ENCODE peak calls at places on chromosome 7, in nine cellular contexts. One of them, this sample, is unnamed.

GRCh38 chr7:108448777-108449576 is 7.3 kb downstream of the NRCAM start:
- DNase-seq in GM12865: no peak
- DNase-seq in nephron progenitor cell: no peak
- DNase-seq in body of pancreas: no peak
- DNase-seq in fibroblast of mammary gland: no peak
- DNase-seq in endothelial cell: no peak
- DNase-seq in fibroblast of the aortic adventitia: no peak
- DNase-seq in OCI-LY7: no peak
- DNase-seq in thoracic aorta: no peak
- DNase-seq in this sample: no peak

GRCh38 chr7:149724661-149725425 is 48.5 kb downstream of the ZNF467 start:
- DNase-seq in GM12865: no peak
- DNase-seq in nephron progenitor cell: no peak
- DNase-seq in body of pancreas: no peak
- DNase-seq in fibroblast of mammary gland: no peak
- DNase-seq in endothelial cell: no peak
- DNase-seq in fibroblast of the aortic adventitia: no peak
- DNase-seq in OCI-LY7: no peak
- DNase-seq in thoracic aorta: no peak
- DNase-seq in this sample: no peak

GRCh38 chr7:51451751-51452465 is 135.3 kb upstream of the COBL start:
- DNase-seq in GM12865: no peak
- DNase-seq in nephron progenitor cell: peak
- DNase-seq in body of pancreas: no peak
- DNase-seq in fibroblast of mammary gland: no peak
- DNase-seq in endothelial cell: peak
- DNase-seq in fibroblast of the aortic adventitia: no peak
- DNase-seq in OCI-LY7: no peak
- DNase-seq in thoracic aorta: no peak
- DNase-seq in this sample: no peak

GRCh38 chr7:54712777-54713176 is 46.2 kb downstream of the SEC61G start:
- DNase-seq in GM12865: no peak
- DNase-seq in nephron progenitor cell: no peak
- DNase-seq in body of pancreas: no peak
- DNase-seq in fibroblast of mammary gland: no peak
- DNase-seq in endothelial cell: no peak
- DNase-seq in fibroblast of the aortic adventitia: no peak
- DNase-seq in OCI-LY7: no peak
- DNase-seq in thoracic aorta: no peak
- DNase-seq in this sample: peak

GRCh38 chr7:105853931-105854419 is 22.4 kb downstream of the ATXN7L1 start:
- DNase-seq in GM12865: no peak
- DNase-seq in nephron progenitor cell: peak
- DNase-seq in body of pancreas: no peak
- DNase-seq in fibroblast of mammary gland: peak
- DNase-seq in endothelial cell: peak
- DNase-seq in fibroblast of the aortic adventitia: no peak
- DNase-seq in OCI-LY7: no peak
- DNase-seq in thoracic aorta: no peak
- DNase-seq in this sample: peak

GRCh38 chr7:81499262-81500116 is 270.4 kb downstream of the HGF start:
- DNase-seq in GM12865: peak
- DNase-seq in nephron progenitor cell: peak
- DNase-seq in body of pancreas: no peak
- DNase-seq in fibroblast of mammary gland: peak
- DNase-seq in endothelial cell: peak
- DNase-seq in fibroblast of the aortic adventitia: peak
- DNase-seq in OCI-LY7: peak
- DNase-seq in thoracic aorta: no peak
- DNase-seq in this sample: peak

GRCh38 chr7:97555845-97556431 is 175.9 kb upstream of the TAC1 start:
- DNase-seq in GM12865: no peak
- DNase-seq in nephron progenitor cell: no peak
- DNase-seq in body of pancreas: no peak
- DNase-seq in fibroblast of mammary gland: peak
- DNase-seq in endothelial cell: no peak
- DNase-seq in fibroblast of the aortic adventitia: no peak
- DNase-seq in OCI-LY7: no peak
- DNase-seq in thoracic aorta: no peak
- DNase-seq in this sample: no peak

GRCh38 chr7:54662701-54663100 is 96.3 kb downstream of the SEC61G start:
- DNase-seq in GM12865: no peak
- DNase-seq in nephron progenitor cell: no peak
- DNase-seq in body of pancreas: no peak
- DNase-seq in fibroblast of mammary gland: no peak
- DNase-seq in endothelial cell: no peak
- DNase-seq in fibroblast of the aortic adventitia: no peak
- DNase-seq in OCI-LY7: no peak
- DNase-seq in thoracic aorta: no peak
- DNase-seq in this sample: no peak

GRCh38 chr7:46035166-46035565 is 114.1 kb upstream of the IGFBP3 start:
- DNase-seq in GM12865: no peak
- DNase-seq in nephron progenitor cell: no peak
- DNase-seq in body of pancreas: no peak
- DNase-seq in fibroblast of mammary gland: no peak
- DNase-seq in endothelial cell: no peak
- DNase-seq in fibroblast of the aortic adventitia: no peak
- DNase-seq in OCI-LY7: no peak
- DNase-seq in thoracic aorta: no peak
- DNase-seq in this sample: no peak

GRCh38 chr7:106598663-106599342 is 62.2 kb downstream of the CCDC71L start:
- DNase-seq in GM12865: peak
- DNase-seq in nephron progenitor cell: peak
- DNase-seq in body of pancreas: peak
- DNase-seq in fibroblast of mammary gland: peak
- DNase-seq in endothelial cell: peak
- DNase-seq in fibroblast of the aortic adventitia: peak
- DNase-seq in OCI-LY7: peak
- DNase-seq in thoracic aorta: no peak
- DNase-seq in this sample: peak

GRCh38 chr7:94393251-94393758 is 1.4 kb upstream of the COL1A2 start:
- DNase-seq in GM12865: no peak
- DNase-seq in nephron progenitor cell: peak
- DNase-seq in body of pancreas: no peak
- DNase-seq in fibroblast of mammary gland: peak
- DNase-seq in endothelial cell: no peak
- DNase-seq in fibroblast of the aortic adventitia: peak
- DNase-seq in OCI-LY7: no peak
- DNase-seq in thoracic aorta: no peak
- DNase-seq in this sample: no peak

DNA sequence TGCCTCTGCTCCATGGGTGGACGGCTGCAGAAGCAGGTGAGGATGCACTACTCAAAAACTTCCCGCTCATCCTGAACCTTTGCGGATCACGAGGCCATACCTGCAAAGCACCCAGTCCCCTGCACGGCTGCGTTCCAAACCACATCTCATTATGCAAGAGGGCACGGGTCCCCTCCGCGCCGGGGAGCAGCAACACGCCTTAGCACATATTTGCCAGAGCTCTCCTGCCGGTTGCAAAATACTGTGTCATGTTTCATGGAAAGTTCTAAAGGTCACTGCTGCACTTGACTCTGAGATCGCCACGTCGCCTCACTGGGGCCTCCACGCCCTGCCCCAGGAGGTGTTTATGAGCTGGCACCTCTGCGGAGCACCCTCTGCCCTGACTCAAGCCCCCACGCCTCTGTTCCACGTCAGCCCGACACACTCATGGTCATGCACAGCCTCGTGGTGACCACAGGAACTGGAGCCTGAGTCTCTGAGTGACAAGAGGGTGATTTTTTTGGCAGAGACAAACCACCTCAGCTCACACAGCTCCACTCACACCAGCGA is 131.8 kb downstream of the PRKAG2 start:
- DNase-seq in GM12865: no peak
- DNase-seq in nephron progenitor cell: no peak
- DNase-seq in body of pancreas: peak
- DNase-seq in fibroblast of mammary gland: peak
- DNase-seq in endothelial cell: no peak
- DNase-seq in fibroblast of the aortic adventitia: peak
- DNase-seq in OCI-LY7: no peak
- DNase-seq in thoracic aorta: peak
- DNase-seq in this sample: peak
- TF ChIP-seq CTCF in GM12865: peak
- TF ChIP-seq CTCF in nephron progenitor cell: no peak
- TF ChIP-seq CTCF in body of pancreas: no peak
- TF ChIP-seq CTCF in fibroblast of mammary gland: peak
- TF ChIP-seq CTCF in endothelial cell: no peak
- TF ChIP-seq CTCF in fibroblast of the aortic adventitia: peak
- TF ChIP-seq CTCF in OCI-LY7: no peak
- TF ChIP-seq CTCF in thoracic aorta: peak
- TF ChIP-seq CTCF in this sample: peak

GRCh38 chr7:47893238-47893637 is 55.0 kb downstream of the PKD1L1 start:
- DNase-seq in GM12865: peak
- DNase-seq in nephron progenitor cell: peak
- DNase-seq in body of pancreas: no peak
- DNase-seq in fibroblast of mammary gland: peak
- DNase-seq in endothelial cell: peak
- DNase-seq in fibroblast of the aortic adventitia: no peak
- DNase-seq in OCI-LY7: peak
- DNase-seq in thoracic aorta: no peak
- DNase-seq in this sample: no peak
- TF ChIP-seq CTCF in GM12865: peak
- TF ChIP-seq CTCF in nephron progenitor cell: peak
- TF ChIP-seq CTCF in body of pancreas: no peak
- TF ChIP-seq CTCF in fibroblast of mammary gland: peak
- TF ChIP-seq CTCF in endothelial cell: peak
- TF ChIP-seq CTCF in fibroblast of the aortic adventitia: no peak
- TF ChIP-seq CTCF in OCI-LY7: peak
- TF ChIP-seq CTCF in thoracic aorta: no peak
- TF ChIP-seq CTCF in this sample: peak

DNA sequence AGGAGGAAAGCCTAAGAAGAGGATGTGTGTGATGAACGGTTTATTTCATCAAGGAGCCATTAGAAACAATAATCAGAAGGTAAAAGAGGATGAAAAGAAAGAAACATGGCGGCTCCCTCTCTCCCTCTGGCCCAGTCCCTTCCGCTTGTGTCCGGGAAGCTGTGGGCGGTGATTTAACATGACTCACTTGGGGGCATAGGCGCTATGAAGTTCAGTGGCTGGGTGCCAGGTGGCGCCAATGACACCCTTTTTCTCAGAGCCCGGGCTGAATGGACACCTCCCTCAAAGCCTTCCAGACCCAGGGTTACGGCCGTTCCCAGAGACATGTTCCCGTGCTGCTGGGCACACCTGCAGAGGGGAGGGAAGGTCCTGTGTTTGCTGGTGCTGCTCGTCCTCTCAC is 244.0 kb downstream of the SKAP2 start:
- DNase-seq in GM12865: no peak
- DNase-seq in nephron progenitor cell: peak
- DNase-seq in body of pancreas: no peak
- DNase-seq in fibroblast of mammary gland: peak
- DNase-seq in endothelial cell: peak
- DNase-seq in fibroblast of the aortic adventitia: no peak
- DNase-seq in OCI-LY7: peak
- DNase-seq in thoracic aorta: no peak
- DNase-seq in this sample: peak
- TF ChIP-seq CTCF in GM12865: no peak
- TF ChIP-seq CTCF in nephron progenitor cell: peak
- TF ChIP-seq CTCF in body of pancreas: no peak
- TF ChIP-seq CTCF in fibroblast of mammary gland: no peak
- TF ChIP-seq CTCF in endothelial cell: peak
- TF ChIP-seq CTCF in fibroblast of the aortic adventitia: no peak
- TF ChIP-seq CTCF in OCI-LY7: peak
- TF ChIP-seq CTCF in thoracic aorta: no peak
- TF ChIP-seq CTCF in this sample: no peak

GRCh38 chr7:1558181-1558811 is 2.3 kb upstream of the TMEM184A start:
- DNase-seq in GM12865: no peak
- DNase-seq in nephron progenitor cell: no peak
- DNase-seq in body of pancreas: no peak
- DNase-seq in fibroblast of mammary gland: no peak
- DNase-seq in endothelial cell: no peak
- DNase-seq in fibroblast of the aortic adventitia: no peak
- DNase-seq in OCI-LY7: peak
- DNase-seq in thoracic aorta: no peak
- DNase-seq in this sample: no peak
- TF ChIP-seq CTCF in GM12865: no peak
- TF ChIP-seq CTCF in nephron progenitor cell: no peak
- TF ChIP-seq CTCF in body of pancreas: no peak
- TF ChIP-seq CTCF in fibroblast of mammary gland: peak
- TF ChIP-seq CTCF in endothelial cell: no peak
- TF ChIP-seq CTCF in fibroblast of the aortic adventitia: no peak
- TF ChIP-seq CTCF in OCI-LY7: peak
- TF ChIP-seq CTCF in thoracic aorta: peak
- TF ChIP-seq CTCF in this sample: no peak

DNA sequence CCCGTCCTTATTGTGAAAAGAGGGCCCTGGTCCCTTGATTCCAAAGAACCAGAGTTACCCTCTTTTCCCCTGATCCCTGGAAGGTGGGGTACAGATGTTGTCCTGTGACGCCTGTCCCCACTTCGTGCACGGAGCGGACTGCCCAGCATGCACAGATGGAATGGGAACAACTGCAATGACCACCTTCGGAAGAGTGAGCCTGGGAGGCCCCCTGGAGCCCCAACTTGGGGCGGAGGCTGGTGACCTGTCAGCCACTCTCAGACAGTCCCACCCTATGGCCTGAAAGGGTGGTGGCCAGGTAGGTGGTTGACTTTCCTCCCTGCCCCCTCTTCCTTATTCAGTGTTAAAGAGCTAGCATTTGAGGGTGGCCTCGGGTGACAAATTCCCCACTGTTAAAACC is 196.6 kb upstream of the GALNT17 start:
- DNase-seq in GM12865: no peak
- DNase-seq in nephron progenitor cell: no peak
- DNase-seq in body of pancreas: no peak
- DNase-seq in fibroblast of mammary gland: no peak
- DNase-seq in endothelial cell: no peak
- DNase-seq in fibroblast of the aortic adventitia: no peak
- DNase-seq in OCI-LY7: no peak
- DNase-seq in thoracic aorta: no peak
- DNase-seq in this sample: no peak
- TF ChIP-seq CTCF in GM12865: no peak
- TF ChIP-seq CTCF in nephron progenitor cell: no peak
- TF ChIP-seq CTCF in body of pancreas: no peak
- TF ChIP-seq CTCF in fibroblast of mammary gland: no peak
- TF ChIP-seq CTCF in endothelial cell: no peak
- TF ChIP-seq CTCF in fibroblast of the aortic adventitia: no peak
- TF ChIP-seq CTCF in OCI-LY7: no peak
- TF ChIP-seq CTCF in thoracic aorta: no peak
- TF ChIP-seq CTCF in this sample: no peak

DNA sequence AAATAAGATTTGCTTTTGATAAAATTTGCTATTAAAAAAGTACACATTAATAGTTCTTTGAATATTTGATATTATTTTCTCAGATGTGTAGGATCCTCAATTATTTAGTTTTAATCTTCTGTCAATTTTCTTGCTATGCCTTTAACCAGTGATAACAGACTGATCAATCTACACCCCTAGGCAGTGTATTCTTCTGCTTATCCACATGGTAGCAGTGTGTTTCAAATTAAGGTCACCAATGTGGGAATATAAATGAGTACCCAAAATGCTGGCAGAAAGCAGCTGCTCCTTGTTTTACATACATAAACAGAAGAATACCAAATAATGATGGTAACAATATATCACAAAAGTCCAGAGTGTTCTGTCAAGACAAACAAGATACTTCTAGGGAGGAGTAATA is 87.0 kb downstream of the SKAP2 start:
- DNase-seq in GM12865: no peak
- DNase-seq in nephron progenitor cell: no peak
- DNase-seq in body of pancreas: no peak
- DNase-seq in fibroblast of mammary gland: peak
- DNase-seq in endothelial cell: no peak
- DNase-seq in fibroblast of the aortic adventitia: no peak
- DNase-seq in OCI-LY7: no peak
- DNase-seq in thoracic aorta: no peak
- DNase-seq in this sample: no peak
- TF ChIP-seq CTCF in GM12865: no peak
- TF ChIP-seq CTCF in nephron progenitor cell: no peak
- TF ChIP-seq CTCF in body of pancreas: no peak
- TF ChIP-seq CTCF in fibroblast of mammary gland: no peak
- TF ChIP-seq CTCF in endothelial cell: no peak
- TF ChIP-seq CTCF in fibroblast of the aortic adventitia: no peak
- TF ChIP-seq CTCF in OCI-LY7: no peak
- TF ChIP-seq CTCF in thoracic aorta: no peak
- TF ChIP-seq CTCF in this sample: no peak

GRCh38 chr7:37732253-37732652 is 48.7 kb downstream of the GPR141 start:
- DNase-seq in GM12865: peak
- DNase-seq in nephron progenitor cell: peak
- DNase-seq in body of pancreas: peak
- DNase-seq in fibroblast of mammary gland: peak
- DNase-seq in endothelial cell: peak
- DNase-seq in fibroblast of the aortic adventitia: no peak
- DNase-seq in OCI-LY7: peak
- DNase-seq in thoracic aorta: no peak
- DNase-seq in this sample: peak
- TF ChIP-seq CTCF in GM12865: peak
- TF ChIP-seq CTCF in nephron progenitor cell: peak
- TF ChIP-seq CTCF in body of pancreas: no peak
- TF ChIP-seq CTCF in fibroblast of mammary gland: no peak
- TF ChIP-seq CTCF in endothelial cell: peak
- TF ChIP-seq CTCF in fibroblast of the aortic adventitia: no peak
- TF ChIP-seq CTCF in OCI-LY7: peak
- TF ChIP-seq CTCF in thoracic aorta: peak
- TF ChIP-seq CTCF in this sample: peak